ENCODE peak calls at places on chromosomes 2 and 18, in seven cellular contexts. B is tibial artery, S is brain microvascular endothelial cell, I is dorsolateral prefrontal cortex, O is body of pancreas, F is BJ, E is AG04449. M is an unnamed sample.

GRCh38 chr18:68839701-68840100 is 41.8 kb downstream of the CCDC102B start:
- DNase-seq in F (no peak), S (peak; percentile 28), E (no peak), B (no peak), I (no peak), O (no peak), M (no peak)

GRCh38 chr2:239225456-239225855 is 175.4 kb downstream of the HDAC4 start:
- DNase-seq in F (no peak), B (no peak), E (no peak), S (no peak), O (no peak), I (no peak), M (no peak)

GRCh38 chr2:108621689-108622681 is 87.7 kb downstream of the LIMS1 start:
- DNase-seq in S (no peak), O (no peak), F (no peak), E (no peak), I (no peak), B (no peak), M (no peak)

GRCh38 chr18:22637787-22638186 is 220.1 kb upstream of the CTAGE1 start:
- DNase-seq in F (peak; percentile 41), O (no peak), S (peak; percentile 87), B (no peak), E (peak; percentile 7), I (no peak), M (peak; percentile 79)

GRCh38 chr2:230130668-230131364 is 62.1 kb upstream of the SLC16A14 start:
- DNase-seq in F (peak; percentile 54), E (no peak), B (peak; percentile 55), O (peak; percentile 62), S (peak; percentile 78), I (no peak), M (peak; percentile 55)

GRCh38 chr2:142130111-142131015 is 453 bp downstream of the LRP1B start:
- DNase-seq in F (no peak), I (peak; percentile 30), S (peak; percentile 31), B (peak; percentile 21), O (peak; percentile 76), E (no peak), M (no peak)

GRCh38 chr2:120549841-120550240 is 185.8 kb upstream of the GLI2 start:
- DNase-seq in E (no peak), I (no peak), F (no peak), S (no peak), B (no peak), O (no peak), M (no peak)

GRCh38 chr2:66696856-66697255 is 261.9 kb downstream of the MEIS1 start:
- DNase-seq in F (no peak), B (no peak), O (no peak), I (no peak), E (no peak), S (no peak), M (no peak)

GRCh38 chr2:113992090-113992489 is 102.2 kb downstream of the ACTR3 start:
- DNase-seq in E (no peak), I (no peak), S (no peak), B (no peak), O (no peak), F (no peak), M (no peak)

GRCh38 chr2:696999-697627 is 19.9 kb upstream of the TMEM18 start:
- DNase-seq in O (peak; percentile 58), I (no peak), E (no peak), B (no peak), F (no peak), S (no peak), M (no peak)

GRCh38 chr2:17518212-17519154 is at the start of gene RAD51AP2:
- DNase-seq in E (peak; percentile 1), O (peak; percentile 78), I (peak; percentile 48), B (peak; percentile 83), F (no peak), S (peak; percentile 89), M (peak; percentile 61)

GRCh38 chr2:73285162-73285739 is 973 bp upstream of the FBXO41 start:
- DNase-seq in I (no peak), F (no peak), B (no peak), E (no peak), S (no peak), O (no peak), M (no peak)

GRCh38 chr2:3641841-3642421 is 16.1 kb upstream of the ALLC start:
- DNase-seq in E (no peak), B (peak; percentile 7), S (no peak), I (no peak), O (no peak), F (no peak), M (no peak)

GRCh38 chr2:165691615-165692014 is 102.4 kb downstream of the GALNT3 start:
- DNase-seq in B (peak; percentile 32), F (peak; percentile 11), E (no peak), I (no peak), S (peak; percentile 74), O (no peak), M (peak; percentile 37)

GRCh38 chr18:35581555-35582309 is at the start of gene GALNT1:
- DNase-seq in I (no peak), O (peak; percentile 27), S (no peak), B (peak; percentile 23), F (no peak), E (no peak), M (no peak)

GRCh38 chr2:212032032-212032431 is 506.6 kb downstream of the ERBB4 start:
- DNase-seq in S (peak; percentile 77), O (no peak), I (no peak), F (peak; percentile 62), B (no peak), E (no peak), M (peak; percentile 58)

GRCh38 chr2:217521820-217522219 is 481.0 kb downstream of the TNS1 start:
- DNase-seq in O (no peak), S (no peak), B (no peak), F (no peak), I (no peak), E (no peak), M (no peak)

GRCh38 chr18:58599106-58599505 is 29.8 kb downstream of the ALPK2 start:
- DNase-seq in S (no peak), B (no peak), O (no peak), F (no peak), E (no peak), I (no peak), M (no peak)

GRCh38 chr18:75211002-75211621 is 515 bp downstream of the TSHZ1 start:
- DNase-seq in O (no peak), F (no peak), E (no peak), I (no peak), S (no peak), B (no peak), M (no peak)

GRCh38 chr18:75923169-75923568 is 495.7 kb upstream of the SMIM21 start:
- DNase-seq in B (peak; percentile 67), E (no peak), S (peak; percentile 1), I (no peak), F (peak; percentile 31), O (peak; percentile 72), M (no peak)

DNA sequence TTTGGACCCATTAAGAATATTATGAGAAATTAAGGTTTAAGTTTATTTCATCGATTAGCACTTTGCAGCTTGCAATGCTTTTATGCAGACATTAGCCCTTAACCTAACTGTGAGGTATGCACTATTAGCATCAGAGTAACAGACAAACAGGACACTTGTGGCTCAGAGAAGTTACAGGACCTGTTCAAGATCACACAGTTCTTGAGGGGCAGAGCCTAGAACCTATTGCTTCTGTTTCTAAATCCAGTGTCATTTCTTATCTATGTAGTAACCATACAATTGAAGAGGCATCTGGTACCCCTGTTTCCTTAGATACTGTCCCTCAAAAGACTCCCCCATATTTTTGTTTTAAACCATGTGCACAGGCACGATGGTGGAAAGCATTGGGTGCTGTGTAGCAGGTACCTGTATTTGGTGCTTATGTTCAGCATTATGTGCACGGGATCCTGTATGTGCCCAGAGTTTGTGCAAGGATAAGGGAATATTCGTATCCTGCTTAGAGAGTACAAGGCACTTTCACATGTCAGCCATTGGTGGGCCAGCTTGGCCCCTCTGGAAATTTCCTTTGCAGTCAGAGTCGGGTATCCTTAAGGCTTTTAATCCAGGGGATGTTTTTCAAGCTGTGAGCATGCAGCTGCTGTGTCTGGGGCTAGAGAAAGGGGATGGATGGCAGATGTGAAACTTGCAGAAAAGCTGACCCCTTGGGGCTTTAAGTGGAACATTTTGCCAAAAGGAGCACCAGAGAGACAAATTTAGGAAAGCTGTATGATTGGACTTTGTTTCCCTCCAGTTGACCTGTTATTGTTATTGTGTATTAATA is 2.0 kb downstream of the LBH start:
- DNase-seq in B (no peak), S (no peak), I (no peak), F (no peak), E (no peak), O (no peak), M (no peak)
- H3K4me3 ChIP-seq in B (peak overlapping the region; percentile 91), S (peak overlapping the region; percentile 64), I (peak overlapping the region; percentile 78), F (peak overlapping the region; percentile 69), E (peak overlapping the region; percentile 80), O (no peak overlapping the region), M (peak overlapping the region; percentile 89)

DNA sequence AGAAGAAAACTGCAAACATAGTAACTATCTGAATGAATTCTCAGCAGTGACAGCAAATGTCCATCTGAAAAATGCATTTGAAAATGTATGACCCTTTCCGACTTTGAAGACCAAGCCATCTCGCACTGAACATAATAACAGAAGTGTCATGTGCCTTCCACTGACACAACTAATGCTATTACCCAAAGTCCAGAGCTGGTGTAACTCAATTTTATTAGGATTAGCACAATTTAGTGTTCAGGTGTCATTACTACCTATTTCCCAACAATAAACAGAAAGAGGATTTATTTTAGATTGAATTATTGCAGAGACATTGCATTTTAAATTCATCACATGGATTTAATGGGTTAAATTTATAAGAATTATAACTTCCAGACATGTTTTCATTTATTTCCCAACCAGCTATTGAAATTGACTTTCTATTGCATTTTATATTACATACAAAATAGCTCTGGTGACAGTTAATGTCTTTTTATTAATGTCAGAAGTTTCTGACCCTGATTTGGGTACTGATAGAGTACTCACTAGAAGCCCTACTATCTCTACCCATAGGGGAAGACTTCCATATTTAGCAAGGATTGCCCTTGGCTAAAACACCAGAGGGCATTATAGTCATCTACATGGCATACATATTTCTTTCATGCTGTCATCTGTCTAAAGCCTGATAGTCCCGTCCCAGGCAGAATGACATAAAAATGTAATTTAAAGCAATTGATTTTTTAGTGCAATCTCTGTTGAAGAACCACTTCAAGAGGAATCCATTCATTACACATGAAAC is 7.0 kb upstream of the STK39 start:
- DNase-seq in F (no peak), S (no peak), B (no peak), E (no peak), I (no peak), O (no peak), M (no peak)
- TF ChIP-seq CTCF in F (no peak), S (no peak), B (no peak), E (no peak), I (no peak), O (no peak), M (no peak)

GRCh38 chr18:48613589-48613988 is 74.8 kb downstream of the CTIF start:
- DNase-seq in S (no peak), F (no peak), B (peak; percentile 88), E (no peak), I (peak; percentile 69), O (no peak), M (no peak)
- H3K4me3 ChIP-seq in S (no peak overlapping the region), F (no peak overlapping the region), B (no peak overlapping the region), E (no peak overlapping the region), I (peak overlapping the region; percentile 28), O (no peak overlapping the region), M (no peak overlapping the region)

DNA sequence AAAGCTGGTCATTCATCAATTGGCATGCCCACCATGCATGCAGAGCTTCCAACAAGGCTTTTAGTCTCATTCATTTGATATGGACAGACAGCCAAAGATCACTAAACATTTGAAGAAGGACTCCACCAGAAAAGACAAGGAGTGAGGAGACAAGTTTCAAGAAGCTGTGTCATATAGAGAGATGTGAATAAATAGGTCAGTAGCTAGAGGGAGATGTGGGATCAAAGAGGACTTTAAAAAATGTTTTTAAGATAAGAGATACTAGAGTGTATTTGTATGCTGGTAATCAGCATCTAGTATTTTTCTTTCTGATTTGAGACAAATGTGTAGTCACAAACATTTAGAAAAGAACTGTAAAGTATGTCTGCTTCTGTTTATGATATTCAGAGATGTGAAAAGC is 48.5 kb downstream of the ANTXR1 start:
- DNase-seq in B (no peak), O (no peak), I (no peak), F (no peak), E (no peak), S (no peak), M (no peak)
- TF ChIP-seq CTCF in B (no peak), O (no peak), I (no peak), F (no peak), E (no peak), S (no peak), M (no peak)

M was measured in AG09309.